ENCODE peak calls at places on chromosome 16, in ten cellular contexts. X is cardiac muscle cell; G is choroid plexus epithelial cell; F is cortex of kidney; N is lung; I is AG09319; T is putamen; C is naive B cell; D is stimulated activated CD8-positive, alpha-beta memory T cell treated with anti-CD3 and anti-CD28 coated beads, Interleukin-12 subunit alpha, Interleukin-12 subunit beta, amount 100 ng/mL, for 1 hour; M is endodermal cell. H is an unnamed sample.

GRCh38 chr16:12002447-12003006 is 26.0 kb downstream of the SNX29 start:
- DNase-seq in T (no peak), G (peak; percentile 53), I (no peak), D (no peak), X (peak; percentile 96), N (no peak), C (no peak), F (no peak), M (no peak), H (peak; percentile 86)

GRCh38 chr16:14193316-14193871 is 122.3 kb downstream of the MRTFB start:
- DNase-seq in T (no peak), D (no peak), N (no peak), M (no peak), F (no peak), C (peak; percentile 8), X (no peak), I (no peak), G (no peak), H (peak; percentile 25)

GRCh38 chr16:67413978-67414891 is 2.0 kb downstream of the ZDHHC1 start:
- DNase-seq in D (no peak), C (no peak), F (no peak), N (no peak), I (no peak), T (no peak), M (no peak), G (no peak), X (no peak), H (no peak)

GRCh38 chr16:28063611-28064061 is at the start of gene GSG1L:
- DNase-seq in C (no peak), I (no peak), G (no peak), F (no peak), X (no peak), M (no peak), T (no peak), N (no peak), D (no peak), H (no peak)

GRCh38 chr16:77782694-77783093 is 5.7 kb upstream of the VAT1L start:
- DNase-seq in T (no peak), N (no peak), F (no peak), C (no peak), X (peak; percentile 5), D (no peak), M (no peak), I (no peak), G (peak; percentile 64), H (no peak)

GRCh38 chr16:75341934-75342811 is 90.7 kb upstream of the BCAR1 start:
- DNase-seq in X (peak; percentile 56), D (no peak), G (peak; percentile 85), N (no peak), I (no peak), M (no peak), C (no peak), T (no peak), F (no peak), H (no peak)

GRCh38 chr16:75477680-75478473 is 13.4 kb upstream of the TMEM170A start:
- DNase-seq in D (no peak), X (no peak), I (no peak), F (no peak), C (no peak), G (no peak), N (no peak), T (no peak), M (no peak), H (no peak)

GRCh38 chr16:81560979-81561657 is 116.5 kb downstream of the CMIP start:
- DNase-seq in X (no peak), C (no peak), I (no peak), N (no peak), F (no peak), G (peak; percentile 41), T (no peak), D (no peak), M (no peak), H (no peak)

GRCh38 chr16:65229191-65229662 is 107.4 kb upstream of the CDH11 start:
- DNase-seq in N (no peak), T (no peak), F (no peak), C (no peak), X (peak; percentile 50), I (peak; percentile 0), D (no peak), M (no peak), G (peak; percentile 25), H (no peak)

GRCh38 chr16:2008631-2009301 is 855 bp downstream of the ZNF598 start:
- DNase-seq in X (peak; percentile 58), G (peak; percentile 57), D (no peak), I (no peak), C (no peak), T (no peak), N (no peak), F (no peak), M (no peak), H (no peak)

GRCh38 chr16:75288596-75289120 is 37.2 kb upstream of the BCAR1 start:
- DNase-seq in G (no peak), X (no peak), T (no peak), D (peak; percentile 46), N (no peak), I (no peak), F (no peak), C (no peak), M (no peak), H (no peak)

GRCh38 chr16:85171809-85172464 is 59.7 kb upstream of the CIBAR2 start:
- DNase-seq in G (no peak), C (no peak), N (no peak), T (no peak), I (no peak), M (no peak), X (no peak), F (no peak), D (no peak), H (no peak)